ENCODE peak calls at places on chromosome 2, in ten cellular contexts. One of them, this sample, is unnamed.

GRCh38 chr2:152260939-152261338 is 74.0 kb upstream of the FMNL2 start:
- DNase-seq in GM23248: no peak
- DNase-seq in mammary epithelial cell: no peak
- DNase-seq in Peyer's patch: no peak
- DNase-seq in cardiac muscle cell: no peak
- DNase-seq in mesendoderm: no peak
- DNase-seq in colonic mucosa: no peak
- DNase-seq in thoracic aorta: no peak
- DNase-seq in IMR-90: no peak
- DNase-seq in hepatocyte: no peak
- DNase-seq in this sample: no peak

GRCh38 chr2:109380502-109381326 is 233.1 kb downstream of the SEPTIN10 start:
- DNase-seq in GM23248: no peak
- DNase-seq in mammary epithelial cell: no peak
- DNase-seq in Peyer's patch: peak; percentile 25
- DNase-seq in cardiac muscle cell: no peak
- DNase-seq in mesendoderm: no peak
- DNase-seq in colonic mucosa: no peak
- DNase-seq in thoracic aorta: no peak
- DNase-seq in IMR-90: peak; percentile 73
- DNase-seq in hepatocyte: no peak
- DNase-seq in this sample: no peak

GRCh38 chr2:223894968-223895367 is 50.2 kb downstream of the WDFY1 start:
- DNase-seq in GM23248: no peak
- DNase-seq in mammary epithelial cell: no peak
- DNase-seq in Peyer's patch: no peak
- DNase-seq in cardiac muscle cell: no peak
- DNase-seq in mesendoderm: no peak
- DNase-seq in colonic mucosa: no peak
- DNase-seq in thoracic aorta: no peak
- DNase-seq in IMR-90: no peak
- DNase-seq in hepatocyte: no peak
- DNase-seq in this sample: peak; percentile 82

GRCh38 chr2:184923751-184924150 is 325.4 kb downstream of the ZNF804A start:
- DNase-seq in GM23248: peak; percentile 1
- DNase-seq in mammary epithelial cell: no peak
- DNase-seq in Peyer's patch: no peak
- DNase-seq in cardiac muscle cell: no peak
- DNase-seq in mesendoderm: no peak
- DNase-seq in colonic mucosa: no peak
- DNase-seq in thoracic aorta: no peak
- DNase-seq in IMR-90: no peak
- DNase-seq in hepatocyte: no peak
- DNase-seq in this sample: no peak

GRCh38 chr2:145919507-145919906 is 1399.6 kb upstream of the ZEB2 start:
- DNase-seq in GM23248: peak; percentile 36
- DNase-seq in mammary epithelial cell: no peak
- DNase-seq in Peyer's patch: no peak
- DNase-seq in cardiac muscle cell: no peak
- DNase-seq in mesendoderm: no peak
- DNase-seq in colonic mucosa: no peak
- DNase-seq in thoracic aorta: no peak
- DNase-seq in IMR-90: peak; percentile 8
- DNase-seq in hepatocyte: no peak
- DNase-seq in this sample: no peak

GRCh38 chr2:67625178-67625577 is 228.0 kb downstream of the ETAA1 start:
- DNase-seq in GM23248: peak; percentile 51
- DNase-seq in mammary epithelial cell: no peak
- DNase-seq in Peyer's patch: no peak
- DNase-seq in cardiac muscle cell: no peak
- DNase-seq in mesendoderm: no peak
- DNase-seq in colonic mucosa: no peak
- DNase-seq in thoracic aorta: no peak
- DNase-seq in IMR-90: peak; percentile 44
- DNase-seq in hepatocyte: peak; percentile 11
- DNase-seq in this sample: no peak

GRCh38 chr2:70496819-70497218 is 56.8 kb downstream of the TGFA start:
- DNase-seq in GM23248: peak; percentile 41
- DNase-seq in mammary epithelial cell: no peak
- DNase-seq in Peyer's patch: no peak
- DNase-seq in cardiac muscle cell: no peak
- DNase-seq in mesendoderm: no peak
- DNase-seq in colonic mucosa: no peak
- DNase-seq in thoracic aorta: no peak
- DNase-seq in IMR-90: no peak
- DNase-seq in hepatocyte: no peak
- DNase-seq in this sample: no peak

GRCh38 chr2:26561918-26562810 is 79.0 kb downstream of the CIB4 start:
- DNase-seq in GM23248: peak; percentile 64
- DNase-seq in mammary epithelial cell: peak; percentile 39
- DNase-seq in Peyer's patch: no peak
- DNase-seq in cardiac muscle cell: peak; percentile 69
- DNase-seq in mesendoderm: no peak
- DNase-seq in colonic mucosa: peak; percentile 60
- DNase-seq in thoracic aorta: no peak
- DNase-seq in IMR-90: no peak
- DNase-seq in hepatocyte: no peak
- DNase-seq in this sample: peak; percentile 25

GRCh38 chr2:56754627-56755026 is 570.8 kb downstream of the CCDC85A start:
- DNase-seq in GM23248: no peak
- DNase-seq in mammary epithelial cell: no peak
- DNase-seq in Peyer's patch: no peak
- DNase-seq in cardiac muscle cell: no peak
- DNase-seq in mesendoderm: no peak
- DNase-seq in colonic mucosa: no peak
- DNase-seq in thoracic aorta: no peak
- DNase-seq in IMR-90: no peak
- DNase-seq in hepatocyte: no peak
- DNase-seq in this sample: no peak

GRCh38 chr2:221572821-221573429 is 821 bp upstream of the EPHA4 start:
- DNase-seq in GM23248: peak; percentile 71
- DNase-seq in mammary epithelial cell: peak; percentile 49
- DNase-seq in Peyer's patch: peak; percentile 63
- DNase-seq in cardiac muscle cell: no peak
- DNase-seq in mesendoderm: no peak
- DNase-seq in colonic mucosa: peak; percentile 61
- DNase-seq in thoracic aorta: no peak
- DNase-seq in IMR-90: peak; percentile 47
- DNase-seq in hepatocyte: peak; percentile 63
- DNase-seq in this sample: peak; percentile 29
- H3K27ac ChIP-seq in GM23248: peak overlapping the region; percentile 45
- H3K27ac ChIP-seq in mammary epithelial cell: no peak overlapping the region
- H3K27ac ChIP-seq in Peyer's patch: peak overlapping the region; percentile 57
- H3K27ac ChIP-seq in cardiac muscle cell: peak overlapping the region; percentile 45
- H3K27ac ChIP-seq in mesendoderm: peak overlapping the region; percentile 70
- H3K27ac ChIP-seq in colonic mucosa: peak overlapping the region; percentile 71
- H3K27ac ChIP-seq in thoracic aorta: peak overlapping the region; percentile 89
- H3K27ac ChIP-seq in IMR-90: peak overlapping the region; percentile 84
- H3K27ac ChIP-seq in hepatocyte: peak overlapping the region; percentile 92
- H3K27ac ChIP-seq in this sample: no peak overlapping the region

GRCh38 chr2:4420032-4420431 is 716.7 kb downstream of the DCDC2C start:
- DNase-seq in GM23248: no peak
- DNase-seq in mammary epithelial cell: no peak
- DNase-seq in Peyer's patch: no peak
- DNase-seq in cardiac muscle cell: peak; percentile 57
- DNase-seq in mesendoderm: peak; percentile 68
- DNase-seq in colonic mucosa: no peak
- DNase-seq in thoracic aorta: no peak
- DNase-seq in IMR-90: no peak
- DNase-seq in hepatocyte: no peak
- DNase-seq in this sample: no peak
- H3K4me1 ChIP-seq in GM23248: no peaks in the 10 kb centered on the region
- H3K4me1 ChIP-seq in mammary epithelial cell: no peaks in the 10 kb centered on the region
- H3K4me1 ChIP-seq in Peyer's patch: no peaks in the 10 kb centered on the region
- H3K4me1 ChIP-seq in cardiac muscle cell: peaks cover 21% of the 10 kb centered on the region
- H3K4me1 ChIP-seq in mesendoderm: no peaks in the 10 kb centered on the region
- H3K4me1 ChIP-seq in colonic mucosa: no peaks in the 10 kb centered on the region
- H3K4me1 ChIP-seq in thoracic aorta: no peaks in the 10 kb centered on the region
- H3K4me1 ChIP-seq in IMR-90: no peaks in the 10 kb centered on the region
- H3K4me1 ChIP-seq in hepatocyte: no peaks in the 10 kb centered on the region
- H3K4me1 ChIP-seq in this sample: no peaks in the 10 kb centered on the region

DNA sequence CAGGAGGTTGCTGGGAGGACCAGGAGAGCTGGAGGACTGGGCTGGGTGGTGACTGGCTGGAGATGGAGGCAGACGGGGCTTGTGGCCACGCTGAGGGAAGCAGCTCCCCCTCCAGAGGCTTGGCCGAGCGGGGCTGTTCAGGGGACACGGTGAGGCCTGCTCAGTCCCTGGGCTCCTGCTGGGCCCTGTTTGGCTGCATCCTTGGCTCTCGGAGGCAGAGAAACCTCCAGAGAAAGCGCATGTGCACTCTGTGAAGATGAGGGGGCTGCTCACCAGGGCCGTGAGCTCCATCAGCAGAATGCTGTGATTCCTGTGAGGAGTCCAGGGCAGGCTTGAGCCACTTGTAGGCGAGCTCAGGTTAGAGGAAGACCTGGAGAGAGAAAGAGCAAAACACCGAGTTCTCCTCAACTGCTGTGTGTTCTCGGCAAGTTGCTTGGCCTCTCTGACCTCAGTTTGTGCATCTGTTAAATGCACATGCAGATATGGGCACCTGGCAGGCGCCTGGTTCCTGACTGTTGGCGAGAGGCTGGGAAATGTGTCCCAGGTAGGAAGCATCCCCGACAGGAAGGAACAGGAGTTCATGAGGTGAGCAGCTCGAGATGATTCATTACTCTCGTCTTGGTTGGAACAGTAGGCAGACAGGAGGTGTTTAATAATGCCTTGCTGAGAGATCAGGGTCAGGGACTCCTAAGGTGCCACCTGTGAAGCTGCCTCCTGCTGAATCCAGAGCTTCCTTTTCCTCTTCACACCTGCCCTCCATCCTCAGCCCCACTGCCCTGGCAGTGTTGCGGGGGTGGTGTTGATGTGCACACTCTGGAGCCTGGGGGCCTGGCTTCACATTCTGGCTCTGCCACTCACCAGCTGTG is 941 bp downstream of the ZAP70 start:
- DNase-seq in GM23248: no peak
- DNase-seq in mammary epithelial cell: peak; percentile 56
- DNase-seq in Peyer's patch: no peak
- DNase-seq in cardiac muscle cell: no peak
- DNase-seq in mesendoderm: no peak
- DNase-seq in colonic mucosa: no peak
- DNase-seq in thoracic aorta: no peak
- DNase-seq in IMR-90: no peak
- DNase-seq in hepatocyte: no peak
- DNase-seq in this sample: no peak
- H3K27ac ChIP-seq in GM23248: no peak overlapping the region
- H3K27ac ChIP-seq in mammary epithelial cell: no peak overlapping the region
- H3K27ac ChIP-seq in Peyer's patch: peak overlapping the region; percentile 75
- H3K27ac ChIP-seq in cardiac muscle cell: no peak overlapping the region
- H3K27ac ChIP-seq in mesendoderm: peak overlapping the region; percentile 32
- H3K27ac ChIP-seq in colonic mucosa: no peak overlapping the region
- H3K27ac ChIP-seq in thoracic aorta: no peak overlapping the region
- H3K27ac ChIP-seq in IMR-90: no peak overlapping the region
- H3K27ac ChIP-seq in hepatocyte: no peak overlapping the region
- H3K27ac ChIP-seq in this sample: peak overlapping the region; percentile 71

GRCh38 chr2:217955881-217956493 is 46.8 kb downstream of the TNS1 start:
- DNase-seq in GM23248: no peak
- DNase-seq in mammary epithelial cell: no peak
- DNase-seq in Peyer's patch: peak; percentile 27
- DNase-seq in cardiac muscle cell: no peak
- DNase-seq in mesendoderm: no peak
- DNase-seq in colonic mucosa: no peak
- DNase-seq in thoracic aorta: no peak
- DNase-seq in IMR-90: no peak
- DNase-seq in hepatocyte: no peak
- DNase-seq in this sample: no peak
- H3K4me1 ChIP-seq in GM23248: peaks cover 6% of the 10 kb centered on the region
- H3K4me1 ChIP-seq in mammary epithelial cell: no peaks in the 10 kb centered on the region
- H3K4me1 ChIP-seq in Peyer's patch: no peaks in the 10 kb centered on the region
- H3K4me1 ChIP-seq in cardiac muscle cell: peaks cover 25% of the 10 kb centered on the region
- H3K4me1 ChIP-seq in mesendoderm: peaks cover 3% of the 10 kb centered on the region
- H3K4me1 ChIP-seq in colonic mucosa: no peaks in the 10 kb centered on the region
- H3K4me1 ChIP-seq in thoracic aorta: peaks cover 55% of the 10 kb centered on the region
- H3K4me1 ChIP-seq in IMR-90: peaks cover 20% of the 10 kb centered on the region
- H3K4me1 ChIP-seq in hepatocyte: peaks cover 23% of the 10 kb centered on the region
- H3K4me1 ChIP-seq in this sample: no peaks in the 10 kb centered on the region

GRCh38 chr2:230600881-230601280 is 111.8 kb upstream of the CAB39 start:
- DNase-seq in GM23248: no peak
- DNase-seq in mammary epithelial cell: no peak
- DNase-seq in Peyer's patch: no peak
- DNase-seq in cardiac muscle cell: no peak
- DNase-seq in mesendoderm: no peak
- DNase-seq in colonic mucosa: no peak
- DNase-seq in thoracic aorta: no peak
- DNase-seq in IMR-90: no peak
- DNase-seq in hepatocyte: no peak
- DNase-seq in this sample: no peak
- H3K27ac ChIP-seq in GM23248: no peak overlapping the region
- H3K27ac ChIP-seq in mammary epithelial cell: no peak overlapping the region
- H3K27ac ChIP-seq in Peyer's patch: no peak overlapping the region
- H3K27ac ChIP-seq in cardiac muscle cell: no peak overlapping the region
- H3K27ac ChIP-seq in mesendoderm: no peak overlapping the region
- H3K27ac ChIP-seq in colonic mucosa: no peak overlapping the region
- H3K27ac ChIP-seq in thoracic aorta: no peak overlapping the region
- H3K27ac ChIP-seq in IMR-90: no peak overlapping the region
- H3K27ac ChIP-seq in hepatocyte: no peak overlapping the region
- H3K27ac ChIP-seq in this sample: no peak overlapping the region

GRCh38 chr2:101759162-101759561 is 61.7 kb downstream of the MAP4K4 start:
- DNase-seq in GM23248: peak; percentile 94
- DNase-seq in mammary epithelial cell: peak; percentile 87
- DNase-seq in Peyer's patch: no peak
- DNase-seq in cardiac muscle cell: no peak
- DNase-seq in mesendoderm: peak; percentile 92
- DNase-seq in colonic mucosa: no peak
- DNase-seq in thoracic aorta: peak; percentile 23
- DNase-seq in IMR-90: peak; percentile 97
- DNase-seq in hepatocyte: peak; percentile 61
- DNase-seq in this sample: no peak
- H3K4me1 ChIP-seq in GM23248: peaks cover 65% of the 10 kb centered on the region
- H3K4me1 ChIP-seq in mammary epithelial cell: peaks cover 35% of the 10 kb centered on the region
- H3K4me1 ChIP-seq in Peyer's patch: no peaks in the 10 kb centered on the region
- H3K4me1 ChIP-seq in cardiac muscle cell: peaks cover 39% of the 10 kb centered on the region
- H3K4me1 ChIP-seq in mesendoderm: peaks cover 11% of the 10 kb centered on the region
- H3K4me1 ChIP-seq in colonic mucosa: no peaks in the 10 kb centered on the region
- H3K4me1 ChIP-seq in thoracic aorta: peaks cover 38% of the 10 kb centered on the region
- H3K4me1 ChIP-seq in IMR-90: peaks cover 26% of the 10 kb centered on the region
- H3K4me1 ChIP-seq in hepatocyte: peaks cover 30% of the 10 kb centered on the region
- H3K4me1 ChIP-seq in this sample: peaks cover 12% of the 10 kb centered on the region